ENCODE peak calls at places on chromosome 11, in six cellular contexts. S is kidney epithelial cell; D is fibroblast of lung; H is H7; C is CD4-positive, CD25-positive, alpha-beta regulatory T cell; K is CD8-positive, alpha-beta T cell. A is an unnamed sample.

GRCh38 chr11:1082728-1083620 is 8.3 kb downstream of the MUC2 start:
- DNase-seq in H (peak), C (no peak), K (no peak), D (no peak), S (no peak), A (no peak)

GRCh38 chr11:30868495-30869130 is 282.5 kb upstream of the MPPED2 start:
- DNase-seq in K (no peak), S (no peak), H (no peak), C (no peak), D (peak), A (no peak)

GRCh38 chr11:116353517-116353916 is 419.3 kb downstream of the BUD13 start:
- DNase-seq in D (no peak), C (no peak), H (no peak), K (no peak), S (peak), A (no peak)

GRCh38 chr11:79078999-79079398 is 361.8 kb downstream of the TENM4 start:
- DNase-seq in D (no peak), S (no peak), H (no peak), C (no peak), K (no peak), A (no peak)

GRCh38 chr11:117658809-117659208 is 138.2 kb downstream of the DSCAML1 start:
- DNase-seq in H (no peak), C (no peak), K (no peak), D (no peak), S (no peak), A (no peak)

GRCh38 chr11:77101043-77101537 is 1.6 kb upstream of the OMP start:
- DNase-seq in H (peak), D (no peak), K (no peak), C (peak), S (no peak), A (no peak)

GRCh38 chr11:116312560-116313340 is 460.0 kb downstream of the BUD13 start:
- DNase-seq in H (no peak), S (no peak), C (no peak), D (peak), K (no peak), A (peak)

GRCh38 chr11:118306556-118306955 is 2.0 kb downstream of the CD3E start:
- DNase-seq in D (no peak), H (no peak), K (peak), S (no peak), C (peak), A (no peak)

GRCh38 chr11:28815110-28815509 is 706.9 kb downstream of the METTL15 start:
- DNase-seq in D (no peak), C (no peak), S (no peak), K (no peak), H (no peak), A (no peak)

GRCh38 chr11:11407065-11407737 is 54.2 kb upstream of the CSNK2A3 start:
- DNase-seq in D (no peak), S (no peak), H (no peak), C (no peak), K (no peak), A (no peak)

DNA sequence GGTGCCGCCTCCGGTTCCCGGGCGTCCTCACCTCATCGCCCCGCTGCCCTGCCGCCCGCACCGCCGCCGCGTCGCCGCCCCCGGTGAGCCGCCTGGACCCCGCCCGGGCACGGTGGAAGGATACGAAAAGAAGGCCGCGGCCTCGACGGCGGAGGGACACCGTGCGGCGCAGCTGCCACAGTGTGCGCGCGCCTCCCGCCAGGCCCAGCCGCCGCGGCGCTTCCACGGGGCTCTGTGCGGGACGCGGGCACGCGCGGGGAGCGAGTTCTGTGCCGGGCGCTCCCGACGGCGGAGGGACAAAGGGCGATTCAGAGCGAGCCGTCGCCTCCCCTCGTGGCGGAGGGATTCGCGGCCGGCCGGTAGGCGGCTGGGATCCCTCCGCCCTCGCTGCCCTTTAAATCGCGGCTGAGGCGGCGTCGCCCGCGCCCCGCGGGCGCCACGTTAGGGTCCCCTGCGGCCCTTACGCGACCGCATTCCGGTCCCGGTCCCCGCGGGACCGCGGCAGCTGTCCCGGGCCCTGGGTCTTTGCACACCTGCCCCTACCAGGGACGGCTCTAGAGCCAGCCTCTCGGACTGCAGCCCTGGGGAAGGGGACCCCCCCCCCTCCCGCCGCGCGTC is 568 bp upstream of the KMT5B start:
- DNase-seq in C (peak), H (peak), S (peak), D (peak), K (peak), A (peak)
- H3K4me3 ChIP-seq in C (no peak), H (peak), S (peak), D (peak), K (peak), A (peak)

DNA sequence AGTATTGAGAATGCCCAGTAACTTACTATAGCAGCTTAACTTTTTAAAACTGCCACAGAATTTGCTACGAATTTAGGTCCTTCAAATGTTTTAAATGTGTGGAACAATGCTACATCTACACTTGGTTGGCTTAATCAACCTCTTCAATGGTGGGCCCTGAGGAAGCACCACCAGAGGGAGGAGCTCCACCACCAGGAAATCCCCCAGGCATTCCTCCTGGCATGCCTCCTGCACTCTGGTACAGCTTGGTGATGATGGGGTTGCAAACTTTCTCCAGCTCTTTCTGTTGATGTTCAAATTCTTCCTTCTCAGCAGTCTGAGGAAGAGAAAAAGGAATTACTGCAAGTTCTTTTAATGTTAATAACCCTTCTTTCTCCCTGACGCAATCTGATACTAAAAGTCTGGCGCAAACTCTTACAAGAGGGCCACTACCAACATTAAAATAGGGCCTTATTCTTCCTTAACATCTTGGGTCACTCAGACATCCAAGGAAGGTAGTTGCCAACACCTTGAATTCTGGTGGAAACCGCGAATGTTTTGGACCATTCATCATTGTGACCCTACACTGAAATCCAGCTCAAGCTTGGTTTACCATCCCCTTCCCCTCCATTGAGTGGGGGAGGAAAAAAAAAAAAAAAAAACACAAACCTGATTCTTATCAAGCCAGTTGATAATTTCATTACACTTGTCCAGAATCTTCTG is 4.2 kb downstream of the HSPA8 start:
- DNase-seq in K (peak), D (no peak), C (no peak), S (no peak), H (no peak), A (no peak)
- H3K4me3 ChIP-seq in K (no peak), D (no peak), C (peak), S (no peak), H (no peak), A (no peak)

DNA sequence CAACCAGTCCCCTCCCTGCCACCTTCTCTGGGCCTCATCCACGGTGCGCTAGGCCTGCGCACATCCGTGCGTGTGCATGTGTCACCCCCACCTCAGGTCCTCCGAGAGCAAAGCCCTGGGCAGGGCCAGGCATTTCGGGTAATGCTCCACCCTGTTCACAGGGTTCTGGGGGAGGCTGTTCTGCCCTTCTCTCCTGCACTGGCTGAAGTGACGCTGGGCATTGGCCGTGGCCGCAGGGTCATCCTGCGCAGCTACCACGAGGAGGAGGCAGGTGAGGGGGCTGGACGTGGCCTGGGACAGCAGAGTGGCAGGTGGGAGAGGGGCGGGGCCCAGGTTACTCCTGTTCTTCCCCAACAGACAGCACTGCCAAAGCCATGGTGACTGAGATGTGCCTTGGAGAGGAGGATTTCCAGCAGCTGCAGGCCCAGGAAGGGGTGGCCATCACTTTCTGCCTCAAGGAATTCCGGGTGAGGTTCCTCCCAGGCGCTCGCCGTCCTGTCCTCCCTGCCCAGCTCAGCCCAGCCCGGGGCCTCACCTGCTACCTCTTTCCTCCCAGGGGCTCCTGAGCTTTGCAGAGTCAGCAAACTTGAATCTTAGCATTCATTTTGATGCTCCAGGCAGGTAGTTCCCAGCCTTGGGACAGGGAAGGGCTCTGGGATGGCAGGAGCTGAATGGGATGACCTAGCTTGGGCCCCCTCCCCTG is 3.9 kb downstream of the RAD9A start:
- DNase-seq in H (no peak), K (no peak), D (no peak), S (no peak), C (no peak), A (no peak)
- H3K4me3 ChIP-seq in H (no peak), K (no peak), D (no peak), S (no peak), C (no peak), A (no peak)

GRCh38 chr11:128890543-128891409 is at the start of gene KCNJ5:
- DNase-seq in H (peak), D (no peak), S (no peak), K (no peak), C (no peak), A (no peak)
- H3K4me3 ChIP-seq in H (peak), D (peak), S (peak), K (peak), C (no peak), A (no peak)

GRCh38 chr11:2701898-2702434 is 2.2 kb upstream of the KCNQ1OT1 start:
- DNase-seq in K (no peak), S (no peak), H (no peak), D (no peak), C (no peak), A (no peak)

GRCh38 chr11:2702771-2703486 is 3.1 kb upstream of the KCNQ1OT1 start:
- DNase-seq in K (no peak), D (no peak), H (peak), S (no peak), C (no peak), A (no peak)

GRCh38 chr11:2700415-2701211 is 819 bp upstream of the KCNQ1OT1 start:
- DNase-seq in H (peak), C (peak), D (peak), S (peak), K (no peak), A (no peak)

GRCh38 chr11:2699531-2700414 is at the start of gene KCNQ1OT1:
- DNase-seq in K (peak), S (peak), H (peak), D (peak), C (peak), A (peak)

DNA sequence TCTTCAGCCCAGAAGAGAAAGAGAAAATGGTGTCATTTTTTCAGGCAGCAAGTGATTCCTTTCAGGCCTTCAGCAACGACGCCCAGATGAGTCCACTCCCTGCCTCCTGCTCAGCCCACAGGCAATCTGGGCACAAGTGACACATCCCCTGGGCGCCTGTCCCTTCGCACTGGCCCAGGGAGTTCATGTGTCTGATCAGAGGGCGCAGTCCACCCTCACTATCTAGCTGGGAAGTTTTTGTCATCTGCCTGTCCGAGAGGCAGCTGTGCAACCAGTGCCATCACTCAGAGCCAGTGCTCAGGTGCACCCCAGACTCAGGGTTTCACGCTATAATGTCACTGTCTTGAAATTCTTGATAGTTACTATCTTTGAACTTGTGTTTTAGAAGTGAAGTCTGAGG is 1.4 kb upstream of the KCNQ1OT1 start:
- DNase-seq in S (no peak), D (no peak), C (no peak), K (no peak), H (peak), A (no peak)
- H3K4me3 ChIP-seq in S (no peak), D (no peak), C (no peak), K (no peak), H (no peak), A (no peak)

GRCh38 chr11:69707156-69707555 is 3.3 kb upstream of the FGF19 start:
- DNase-seq in H (peak), C (no peak), D (no peak), K (no peak), S (no peak), A (no peak)
- H3K4me3 ChIP-seq in H (no peak), C (no peak), D (no peak), K (no peak), S (no peak), A (no peak)

GRCh38 chr11:2527621-2528291 is 82.9 kb downstream of the KCNQ1 start:
- DNase-seq in H (peak), S (no peak), D (no peak), K (no peak), C (no peak), A (no peak)
- H3K4me3 ChIP-seq in H (no peak), S (no peak), D (no peak), K (no peak), C (no peak), A (no peak)

GRCh38 chr11:65429724-65430405 is 7.3 kb downstream of the NEAT1 start:
- DNase-seq in C (peak), K (peak), H (peak), D (peak), S (no peak), A (no peak)

GRCh38 chr11:65427691-65428577 is 5.3 kb downstream of the NEAT1 start:
- DNase-seq in K (peak), H (no peak), D (peak), S (no peak), C (peak), A (no peak)

GRCh38 chr11:65426839-65427690 is 4.5 kb downstream of the NEAT1 start:
- DNase-seq in D (peak), H (no peak), K (peak), S (no peak), C (peak), A (no peak)

GRCh38 chr11:65429069-65429681 is 6.6 kb downstream of the NEAT1 start:
- DNase-seq in K (no peak), D (peak), H (no peak), C (peak), S (no peak), A (no peak)

DNA sequence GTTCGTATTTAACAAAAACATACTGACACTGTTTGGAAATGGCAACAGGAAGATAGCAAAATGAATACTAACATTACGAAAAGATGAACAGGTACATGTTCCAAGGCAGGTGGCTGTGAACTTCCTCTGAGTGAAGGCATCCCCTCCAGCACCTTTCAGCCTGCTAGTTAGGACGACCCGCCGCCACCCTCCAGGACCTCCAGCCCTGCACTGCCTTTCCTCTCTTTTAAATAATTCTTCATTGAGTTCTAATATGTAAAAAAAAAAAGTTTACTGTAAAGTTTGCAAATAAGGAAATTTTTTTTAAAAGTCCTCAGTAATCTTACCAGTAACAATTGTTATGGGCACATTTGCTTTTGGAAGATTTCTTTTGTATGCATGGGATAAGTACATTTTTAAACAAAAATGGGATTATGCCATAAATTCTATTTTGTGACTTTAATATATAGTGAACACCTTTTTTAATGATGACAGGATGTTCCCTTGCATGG is 6.0 kb downstream of the NEAT1 start:
- DNase-seq in C (peak), D (no peak), H (no peak), S (no peak), K (no peak), A (no peak)
- H3K4me3 ChIP-seq in C (peak), D (peak), H (no peak), S (peak), K (peak), A (no peak)

GRCh38 chr11:128324051-128324481 is 263.3 kb downstream of the ETS1 start:
- DNase-seq in C (no peak), S (no peak), K (peak), H (no peak), D (no peak), A (no peak)

GRCh38 chr11:128326791-128327190 is 260.6 kb downstream of the ETS1 start:
- DNase-seq in H (no peak), C (no peak), K (no peak), S (no peak), D (no peak), A (no peak)

GRCh38 chr11:128324531-128325141 is 262.7 kb downstream of the ETS1 start:
- DNase-seq in K (peak), D (no peak), C (peak), S (no peak), H (no peak), A (peak)

GRCh38 chr11:128327274-128327673 is 260.1 kb downstream of the ETS1 start:
- DNase-seq in D (no peak), C (no peak), S (no peak), K (no peak), H (no peak), A (no peak)

GRCh38 chr11:128323381-128323780 is 264.0 kb downstream of the ETS1 start:
- DNase-seq in K (peak), C (peak), H (peak), S (no peak), D (peak), A (peak)
- H3K4me3 ChIP-seq in K (no peak), C (peak), H (no peak), S (no peak), D (no peak), A (no peak)

A was measured in Jurkat, Clone E6-1.